ENCODE peak calls at places on chromosomes 5 and 9, in four cellular contexts. Q is substantia nigra; N is left lung; W is CD8-positive, alpha-beta memory T cell. K is an unnamed sample.

GRCh38 chr5:55597014-55597981 is 62.5 kb upstream of the PLPP1 start:
- DNase-seq in Q (no peak), N (no peak), W (no peak), K (no peak)

GRCh38 chr9:7273575-7273974 is 515.8 kb downstream of the KDM4C start:
- DNase-seq in Q (peak), W (no peak), N (no peak), K (no peak)

GRCh38 chr5:74382864-74383618 is 257.5 kb downstream of the ENC1 start:
- DNase-seq in W (no peak), Q (no peak), N (no peak), K (no peak)

GRCh38 chr9:89527084-89527483 is 29.2 kb upstream of the SEMA4D start:
- DNase-seq in N (peak), W (no peak), Q (no peak), K (no peak)

GRCh38 chr5:41918105-41918504 is 7.0 kb upstream of the FBXO4 start:
- DNase-seq in N (no peak), Q (no peak), W (no peak), K (no peak)

GRCh38 chr5:127564002-127564769 is 46.7 kb downstream of the PRRC1 start:
- DNase-seq in W (peak), Q (peak), N (no peak), K (no peak)

GRCh38 chr9:38484076-38484637 is 59.9 kb upstream of the IGFBPL1 start:
- DNase-seq in Q (no peak), W (no peak), N (no peak), K (no peak)

GRCh38 chr5:78698218-78698751 is 49.7 kb upstream of the LHFPL2 start:
- DNase-seq in Q (no peak), N (no peak), W (no peak), K (no peak)

GRCh38 chr9:107333363-107333762 is 50.3 kb downstream of the RAD23B start:
- DNase-seq in W (no peak), N (no peak), Q (no peak), K (no peak)

GRCh38 chr9:63816742-63817621 is 1468.0 kb downstream of the FOXD4L5 start:
- DNase-seq in N (peak), Q (no peak), W (peak), K (no peak)

GRCh38 chr5:43555895-43556606 is 826 bp downstream of the PAIP1 start:
- DNase-seq in Q (peak), N (peak), W (no peak), K (peak)

DNA sequence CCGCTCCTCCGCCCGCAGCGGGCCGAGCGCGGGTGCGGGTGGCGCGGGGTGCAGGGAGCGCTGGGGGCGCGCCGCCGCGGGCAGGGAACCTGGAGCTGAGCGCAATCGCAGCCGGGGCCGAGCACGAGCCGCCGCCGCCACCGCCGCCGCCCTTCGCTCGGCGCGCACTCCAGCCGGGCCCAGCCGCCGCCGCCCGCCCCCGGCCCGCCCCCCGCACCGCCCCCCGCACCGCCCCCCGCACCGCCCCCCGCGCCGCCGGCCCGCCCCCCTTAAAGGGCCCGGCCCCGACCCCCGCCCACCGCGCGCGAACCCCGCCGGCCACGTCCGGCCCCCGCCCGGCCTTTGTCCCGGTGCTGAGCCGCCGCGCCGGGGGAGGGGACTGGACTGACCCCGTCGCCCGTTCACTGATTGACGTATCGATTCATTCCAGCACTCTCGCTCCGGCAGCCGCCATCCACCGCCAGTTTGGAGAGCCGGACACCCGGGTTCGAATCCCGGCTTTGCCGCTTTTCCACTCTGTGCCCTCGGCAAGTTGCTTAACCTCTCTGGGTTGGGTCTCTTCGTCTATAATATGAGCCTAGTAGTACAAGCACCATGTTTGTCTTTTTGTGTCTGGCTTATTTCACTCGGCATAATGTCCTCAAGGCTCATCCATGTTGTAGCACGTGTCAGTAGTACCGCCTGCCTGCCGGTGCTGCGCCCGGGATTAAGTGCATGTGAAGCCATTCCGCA is at the start of gene SH3PXD2B:
- DNase-seq in N (peak), W (peak), Q (peak), K (no peak)
- H3K27ac ChIP-seq in N (peak), W (no peak), Q (peak), K (peak)

GRCh38 chr5:154042751-154043150 is 4.0 kb downstream of the MFAP3 start:
- DNase-seq in Q (no peak), N (no peak), W (no peak), K (no peak)

GRCh38 chr5:154034944-154035343 is 3.8 kb downstream of the FAM114A2 start:
- DNase-seq in N (no peak), Q (no peak), W (no peak), K (no peak)

GRCh38 chr5:154038604-154039457 is at the start of the genes FAM114A2 and MFAP3:
- DNase-seq in Q (peak), N (peak), W (peak), K (peak)

GRCh38 chr5:154038241-154038603 is 488 bp downstream of the FAM114A2 start:
- DNase-seq in Q (no peak), N (no peak), W (no peak), K (no peak)

GRCh38 chr5:154039458-154039829 is 677 bp downstream of the MFAP3 start:
- DNase-seq in Q (no peak), W (no peak), N (no peak), K (no peak)
- H3K27ac ChIP-seq in Q (no peak), W (peak), N (peak), K (no peak)

GRCh38 chr9:105554042-105554441 is 3.9 kb upstream of the FKTN start:
- DNase-seq in Q (no peak), W (no peak), N (no peak), K (no peak)
- H3K27ac ChIP-seq in Q (no peak), W (no peak), N (no peak), K (no peak)

GRCh38 chr9:135693265-135693664 is 6.0 kb downstream of the SOHLH1 start:
- DNase-seq in W (no peak), Q (no peak), N (no peak), K (peak)
- H3K27ac ChIP-seq in W (no peak), Q (no peak), N (no peak), K (peak)

GRCh38 chr5:118637947-118638670 is 350.2 kb downstream of the DTWD2 start:
- DNase-seq in Q (no peak), W (no peak), N (no peak), K (no peak)
- H3K27ac ChIP-seq in Q (no peak), W (no peak), N (no peak), K (no peak)

GRCh38 chr5:160726721-160727120 is 125.3 kb downstream of the ATP10B start:
- DNase-seq in W (no peak), Q (no peak), N (no peak), K (no peak)

DNA sequence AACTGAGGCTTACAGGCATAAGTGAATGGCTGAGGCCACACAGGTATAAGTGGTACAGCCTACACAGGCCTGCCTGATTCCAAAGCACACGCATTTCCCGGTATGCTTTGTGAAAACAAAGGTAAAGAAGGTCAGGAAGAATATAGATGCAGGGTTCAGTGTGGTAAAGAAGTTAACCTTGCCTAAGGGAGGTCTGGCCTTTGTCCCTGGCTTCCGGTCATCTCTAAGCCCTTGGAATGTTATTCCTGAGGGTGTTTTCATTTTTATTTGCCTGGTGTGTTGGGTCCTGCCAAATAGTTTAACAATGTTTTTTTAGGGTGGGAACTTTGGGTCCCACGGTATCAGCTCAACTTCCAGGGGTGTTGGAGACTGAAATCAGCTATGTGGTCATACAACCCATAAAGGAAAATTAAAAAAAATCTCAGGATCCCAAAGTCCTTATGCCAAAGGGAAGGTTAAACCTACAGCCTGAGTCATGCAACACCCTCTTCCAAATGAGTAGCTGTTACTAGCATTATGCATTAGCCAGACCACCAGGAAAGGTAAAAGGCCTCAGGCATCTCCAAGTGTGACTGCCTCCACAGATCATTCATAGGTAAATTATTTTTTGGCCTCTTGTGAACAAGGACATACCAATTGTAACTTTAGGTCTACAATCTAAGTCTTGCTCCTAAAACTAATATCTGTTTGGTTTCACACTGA is 124.6 kb downstream of the ATP10B start:
- DNase-seq in W (no peak), N (no peak), Q (no peak), K (no peak)
- H3K27ac ChIP-seq in W (no peak), N (no peak), Q (no peak), K (no peak)

DNA sequence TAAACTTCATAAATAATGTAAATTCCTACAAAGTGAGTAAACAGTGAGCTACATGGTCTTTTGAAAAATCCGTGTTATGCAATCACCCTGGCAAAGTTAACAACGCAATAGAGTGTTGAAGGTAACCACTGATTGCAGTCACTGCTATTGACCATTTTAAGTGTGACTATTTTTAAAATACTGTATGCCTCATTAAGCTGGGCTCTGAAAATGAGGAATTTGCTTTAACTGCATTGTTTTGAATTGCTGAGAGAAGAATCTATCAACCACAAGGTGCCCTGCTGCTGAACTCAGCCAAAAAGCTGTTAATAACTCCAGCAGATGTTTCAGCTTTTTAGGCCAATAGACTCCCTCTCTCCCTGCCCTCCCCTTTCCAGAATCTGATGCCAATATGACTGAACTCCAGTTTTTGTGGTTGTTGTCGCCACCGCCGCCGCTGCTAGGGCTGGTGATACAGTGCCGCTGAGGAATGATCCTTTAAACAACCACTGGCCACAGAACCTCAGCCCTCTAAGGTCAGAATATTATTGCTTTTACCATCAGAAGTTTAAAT is 35.3 kb upstream of the SMARCA2 start:
- DNase-seq in Q (no peak), W (no peak), N (no peak), K (no peak)
- H3K27ac ChIP-seq in Q (no peak), W (no peak), N (peak), K (no peak)

DNA sequence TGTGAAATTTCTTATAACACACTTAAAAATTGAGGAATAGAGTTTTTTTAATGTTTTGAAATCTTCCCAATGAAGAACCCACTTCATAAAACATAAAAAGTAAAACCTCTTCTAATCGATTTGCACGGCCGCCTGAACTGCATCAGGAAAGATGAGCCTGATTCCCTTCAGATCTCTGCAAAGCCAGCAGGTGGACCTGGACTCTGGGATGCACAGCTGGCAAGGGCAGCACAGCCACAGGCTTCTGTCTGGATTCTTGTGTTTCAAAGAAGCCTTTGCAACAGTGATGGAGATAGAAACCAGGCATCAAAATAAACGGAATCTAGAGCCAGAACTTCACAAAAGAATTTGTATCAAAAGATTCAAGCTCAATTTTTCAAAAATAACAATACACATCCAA is 36.0 kb upstream of the SPATA31C2 start:
- DNase-seq in W (no peak), N (no peak), Q (no peak), K (no peak)
- H3K27ac ChIP-seq in W (no peak), N (no peak), Q (no peak), K (no peak)

GRCh38 chr9:81393985-81394811 is 295.1 kb downstream of the TLE1 start:
- DNase-seq in N (no peak), W (no peak), Q (no peak), K (no peak)

GRCh38 chr9:81388831-81389230 is 300.5 kb downstream of the TLE1 start:
- DNase-seq in N (no peak), Q (no peak), W (no peak), K (no peak)

GRCh38 chr9:81389569-81389993 is 299.8 kb downstream of the TLE1 start:
- DNase-seq in N (no peak), W (no peak), Q (no peak), K (no peak)

GRCh38 chr9:81391457-81391825 is 297.9 kb downstream of the TLE1 start:
- DNase-seq in W (no peak), N (no peak), Q (no peak), K (no peak)

DNA sequence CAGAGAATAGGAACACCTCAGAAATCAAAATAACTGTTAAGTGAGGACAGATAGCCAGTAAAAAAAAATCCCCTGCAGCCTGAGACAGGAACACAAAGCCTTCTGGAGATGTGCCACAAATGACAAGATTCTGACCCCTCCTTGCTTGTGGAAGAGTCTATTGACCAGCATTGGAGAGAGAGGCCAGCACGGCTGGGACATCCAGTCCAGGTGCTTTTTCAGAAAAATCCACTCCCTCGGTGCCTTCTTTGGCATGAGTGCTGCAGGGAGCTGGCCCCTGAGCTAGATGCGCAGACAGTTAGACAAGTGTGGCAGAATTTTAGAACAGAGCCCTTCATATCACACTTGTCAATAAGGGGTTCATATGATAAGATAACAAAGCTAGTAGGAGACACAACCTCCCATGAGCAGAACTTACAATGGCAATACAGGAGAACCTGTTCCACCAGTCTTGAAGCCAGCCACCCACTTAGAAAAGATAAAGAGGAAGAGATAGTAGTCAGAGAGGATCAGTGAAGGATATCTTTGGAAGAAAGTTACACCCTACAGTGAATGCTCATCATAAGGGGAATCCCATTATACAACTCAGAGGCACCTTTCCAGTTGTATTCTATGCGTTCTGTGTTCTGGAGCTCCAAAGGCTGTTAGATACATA is 298.4 kb downstream of the TLE1 start:
- DNase-seq in W (no peak), N (no peak), Q (no peak), K (no peak)
- H3K27ac ChIP-seq in W (no peak), N (no peak), Q (no peak), K (no peak)

GRCh38 chr9:129445794-129446306 is 175.1 kb downstream of the C9orf50 start:
- DNase-seq in W (no peak), N (no peak), Q (no peak), K (no peak)

GRCh38 chr9:129451089-129451656 is 169.7 kb downstream of the C9orf50 start:
- DNase-seq in W (no peak), N (peak), Q (no peak), K (no peak)

GRCh38 chr9:129442791-129443511 is 177.9 kb downstream of the C9orf50 start:
- DNase-seq in W (no peak), N (no peak), Q (no peak), K (no peak)

GRCh38 chr9:129449066-129449465 is 171.8 kb downstream of the C9orf50 start:
- DNase-seq in W (no peak), Q (no peak), N (peak), K (no peak)

GRCh38 chr9:129446828-129447550 is 173.9 kb downstream of the C9orf50 start:
- DNase-seq in W (no peak), Q (peak), N (no peak), K (no peak)
- H3K27ac ChIP-seq in W (no peak), Q (no peak), N (no peak), K (peak)